ENCODE peak calls at places on chromosomes 11 and 22, in four cellular contexts. R, X, J and S are unnamed samples.

GRCh38 chr11:126415669-126416420 is 60.4 kb downstream of the ST3GAL4 start:
- DNase-seq in R (no peak), X (no peak), J (no peak), S (no peak)

GRCh38 chr11:119668685-119669084 is 60.3 kb downstream of the NECTIN1 start:
- DNase-seq in R (no peak), X (no peak), J (no peak), S (no peak)

GRCh38 chr11:78886616-78887015 is 312.0 kb upstream of the NARS2 start:
- DNase-seq in R (no peak), X (no peak), J (no peak), S (no peak)

GRCh38 chr11:41446566-41446965 is 12.9 kb downstream of the LRRC4C start:
- DNase-seq in R (no peak), X (no peak), J (no peak), S (no peak)

GRCh38 chr22:37320726-37321286 is 38.5 kb downstream of the CYTH4 start:
- DNase-seq in R (no peak), X (no peak), J (no peak), S (no peak)

GRCh38 chr11:47143322-47143721 is 33.4 kb downstream of the ARFGAP2 start:
- DNase-seq in R (no peak), X (no peak), J (no peak), S (no peak)

GRCh38 chr11:17479284-17480214 is 2.9 kb upstream of the ABCC8 start:
- DNase-seq in R (peak; percentile 68), X (no peak), J (no peak), S (no peak)

GRCh38 chr11:131668867-131669780 is 298.7 kb downstream of the NTM start:
- DNase-seq in R (peak; percentile 85), X (no peak), J (peak; percentile 14), S (peak; percentile 59)

GRCh38 chr22:20782601-20783299 is 8.8 kb downstream of the SERPIND1 start:
- DNase-seq in R (no peak), X (no peak), J (no peak), S (no peak)

GRCh38 chr11:11179239-11179638 is 173.8 kb downstream of the CSNK2A3 start:
- DNase-seq in R (no peak), X (no peak), J (no peak), S (no peak)

GRCh38 chr11:79396674-79397073 is 44.2 kb downstream of the TENM4 start:
- DNase-seq in R (no peak), X (no peak), J (no peak), S (no peak)

GRCh38 chr22:48187272-48187855 is 1424.9 kb downstream of the TBC1D22A start:
- DNase-seq in R (no peak), X (no peak), J (no peak), S (no peak)

GRCh38 chr11:28132541-28132940 is 24.4 kb downstream of the METTL15 start:
- DNase-seq in R (no peak), X (no peak), J (no peak), S (no peak)

GRCh38 chr11:121829159-121829643 is 286.8 kb downstream of the BLID start:
- DNase-seq in R (no peak), X (no peak), J (no peak), S (no peak)

GRCh38 chr11:21072517-21072916 is 403.1 kb downstream of the NELL1 start:
- DNase-seq in R (no peak), X (no peak), J (no peak), S (no peak)

GRCh38 chr11:20360650-20361049 is 2.9 kb upstream of the HTATIP2 start:
- DNase-seq in R (no peak), X (peak; percentile 21), J (peak; percentile 24), S (no peak)

GRCh38 chr11:66315498-66315885 is 1.4 kb downstream of the CD248 start:
- DNase-seq in R (no peak), X (no peak), J (no peak), S (no peak)

GRCh38 chr11:7600205-7600775 is 73.0 kb downstream of the CYB5R2 start:
- DNase-seq in R (no peak), X (no peak), J (peak; percentile 65), S (no peak)

GRCh38 chr22:38184788-38185187 is 3.2 kb upstream of the PLA2G6 start:
- DNase-seq in R (no peak), X (no peak), J (no peak), S (no peak)

GRCh38 chr11:119363874-119364590 is 17.5 kb downstream of the USP2 start:
- DNase-seq in R (peak; percentile 94), X (no peak), J (no peak), S (peak; percentile 63)

GRCh38 chr11:124946735-124947141 is 7.3 kb upstream of the CCDC15 start:
- DNase-seq in R (no peak), X (no peak), J (no peak), S (no peak)

GRCh38 chr22:27761652-27762051 is 39.9 kb downstream of the MN1 start:
- DNase-seq in R (no peak), X (no peak), J (no peak), S (no peak)

GRCh38 chr11:57527056-57527631 is 3.4 kb downstream of the TIMM10 start:
- DNase-seq in R (peak; percentile 49), X (no peak), J (no peak), S (no peak)

GRCh38 chr22:27726726-27727449 is 74.7 kb downstream of the MN1 start:
- DNase-seq in R (peak; percentile 86), X (no peak), J (no peak), S (no peak)

GRCh38 chr11:108609681-108610080 is 16.1 kb upstream of the EXPH5 start:
- DNase-seq in R (no peak), X (no peak), J (no peak), S (no peak)

GRCh38 chr11:14904745-14905103 is 12.7 kb upstream of the CYP2R1 start:
- DNase-seq in R (peak; percentile 10), X (no peak), J (no peak), S (peak; percentile 43)

GRCh38 chr11:119320593-119321524 is 3.9 kb upstream of the MCAM start:
- DNase-seq in R (peak; percentile 81), X (no peak), J (no peak), S (peak; percentile 86)

GRCh38 chr11:77340501-77340900 is 39.0 kb upstream of the GDPD4 start:
- DNase-seq in R (no peak), X (no peak), J (no peak), S (no peak)

GRCh38 chr11:117072517-117073218 is 25.6 kb downstream of the SIK3 start:
- DNase-seq in R (peak; percentile 56), X (peak; percentile 45), J (peak; percentile 92), S (no peak)

GRCh38 chr11:117204283-117205080 is 5.3 kb downstream of the TAGLN start:
- DNase-seq in R (no peak), X (no peak), J (no peak), S (no peak)

GRCh38 chr22:39814899-39815298 is 78.7 kb downstream of the ENTHD1 start:
- DNase-seq in R (no peak), X (no peak), J (no peak), S (no peak)

GRCh38 chr11:46345131-46345597 is 2.1 kb upstream of the DGKZ start:
- DNase-seq in R (no peak), X (no peak), J (peak; percentile 86), S (peak; percentile 42)

GRCh38 chr11:64339319-64339718 is 685 bp upstream of the CCDC88B start:
- DNase-seq in R (no peak), X (no peak), J (no peak), S (no peak)

GRCh38 chr22:40009231-40009769 is 14.5 kb downstream of the FAM83F start:
- DNase-seq in R (peak; percentile 20), X (no peak), J (no peak), S (no peak)

GRCh38 chr22:26364066-26365015 is 64.7 kb upstream of the ASPHD2 start:
- DNase-seq in R (peak; percentile 38), X (peak; percentile 27), J (peak; percentile 13), S (peak; percentile 34)

GRCh38 chr11:17648528-17648927 is 70.8 kb upstream of the MYOD1 start:
- DNase-seq in R (no peak), X (no peak), J (no peak), S (no peak)

GRCh38 chr11:65793144-65793581 is 6.3 kb downstream of the OVOL1 start:
- DNase-seq in R (no peak), X (no peak), J (no peak), S (no peak)

DNA sequence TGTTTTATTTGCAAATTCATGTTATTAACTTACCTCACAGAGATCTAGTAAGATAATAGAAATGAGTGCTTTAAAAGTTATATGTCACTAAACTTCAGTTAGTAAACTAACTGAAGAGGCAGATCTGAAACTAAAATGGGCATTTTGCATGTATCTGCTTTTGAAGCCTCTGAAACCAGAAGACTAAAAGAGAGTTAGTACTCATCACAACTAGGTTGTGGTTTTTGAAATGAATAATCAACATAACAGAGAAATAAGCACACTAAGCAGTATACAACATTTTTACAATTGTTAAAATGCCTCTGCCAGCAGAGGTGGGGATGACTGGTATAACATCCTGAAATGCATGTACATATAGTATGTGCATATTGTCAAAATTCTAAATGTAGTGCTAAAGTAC is 564.5 kb downstream of the DLG2 start:
- DNase-seq in R (no peak), X (peak; percentile 42), J (no peak), S (no peak)
- TF ChIP-seq SPI1 in R (no peak), X (no peak), J (no peak), S (no peak)

GRCh38 chr22:44389926-44390925 is 77.5 kb upstream of the SHISAL1 start:
- DNase-seq in R (no peak), X (no peak), J (no peak), S (no peak)
- TF ChIP-seq SPI1 in R (no peak), X (no peak), J (no peak), S (no peak)

GRCh38 chr11:69293087-69293486 is 868 bp upstream of the MYEOV start:
- DNase-seq in R (no peak), X (no peak), J (no peak), S (no peak)
- TF ChIP-seq SPI1 in R (no peak), X (no peak), J (no peak), S (no peak)

GRCh38 chr11:110565344-110565684 is 135.6 kb downstream of the FDX1 start:
- DNase-seq in R (no peak), X (no peak), J (peak; percentile 15), S (no peak)
- TF ChIP-seq SPI1 in R (no peak), X (no peak), J (no peak), S (no peak)

GRCh38 chr11:418343-419247 is 3.8 kb upstream of the SIGIRR start:
- DNase-seq in R (no peak), X (no peak), J (no peak), S (no peak)

GRCh38 chr11:416051-416756 is 1.4 kb upstream of the SIGIRR start:
- DNase-seq in R (no peak), X (no peak), J (no peak), S (no peak)

GRCh38 chr11:417652-418342 is 3.0 kb upstream of the SIGIRR start:
- DNase-seq in R (no peak), X (no peak), J (no peak), S (no peak)

GRCh38 chr11:415640-416041 is 842 bp upstream of the SIGIRR start:
- DNase-seq in R (no peak), X (no peak), J (no peak), S (no peak)

GRCh38 chr11:416757-417621 is 2.2 kb upstream of the SIGIRR start:
- DNase-seq in R (no peak), X (no peak), J (peak; percentile 57), S (no peak)
- TF ChIP-seq SPI1 in R (no peak), X (no peak), J (no peak), S (no peak)